ENCODE peak calls at places on chromosomes 3 and 15, in eight cellular contexts. U, X, B, V, T, C, L and K are unnamed samples.

GRCh38 chr3:29239377-29239776 is 41.5 kb upstream of the RBMS3 start:
- DNase-seq in U (no peak), L (no peak), C (no peak), X (peak; percentile 22), B (no peak), V (no peak), T (no peak), K (no peak)

GRCh38 chr3:148866261-148866660 is 1.2 kb downstream of the CPA3 start:
- DNase-seq in L (no peak), U (no peak), B (no peak), C (no peak), X (no peak), V (no peak), T (no peak), K (no peak)

GRCh38 chr3:135757421-135757820 is 208.1 kb upstream of the PPP2R3A start:
- DNase-seq in U (no peak), B (no peak), L (no peak), X (no peak), C (no peak), T (no peak), V (no peak), K (no peak)

GRCh38 chr3:72432271-72432670 is 416.0 kb downstream of the SHQ1 start:
- DNase-seq in V (no peak), T (no peak), X (no peak), B (no peak), C (no peak), U (no peak), L (no peak), K (no peak)

GRCh38 chr3:107271787-107272387 is 105.4 kb upstream of the CCDC54 start:
- DNase-seq in L (peak; percentile 76), U (no peak), B (peak; percentile 10), X (peak; percentile 36), C (no peak), T (no peak), V (no peak), K (no peak)

GRCh38 chr3:135982922-135983581 is 17.5 kb downstream of the PPP2R3A start:
- DNase-seq in T (no peak), L (no peak), V (no peak), U (no peak), X (no peak), B (no peak), C (no peak), K (no peak)

GRCh38 chr15:75043509-75044257 is 20.3 kb downstream of the PPCDC start:
- DNase-seq in X (peak; percentile 97), V (peak; percentile 96), U (peak; percentile 91), T (peak; percentile 98), L (no peak), C (peak; percentile 96), B (no peak), K (peak; percentile 97)

GRCh38 chr3:181210275-181210674 is 220.7 kb upstream of the DNAJC19 start:
- DNase-seq in C (no peak), L (peak; percentile 56), T (no peak), U (no peak), V (no peak), X (peak; percentile 27), B (no peak), K (no peak)

GRCh38 chr3:181712190-181712504 is 422 bp downstream of the SOX2 start:
- DNase-seq in X (peak; percentile 24), U (no peak), B (no peak), V (no peak), T (no peak), L (no peak), C (no peak), K (no peak)

GRCh38 chr3:110811050-110811449 is 260.6 kb upstream of the NECTIN3 start:
- DNase-seq in B (no peak), C (no peak), X (no peak), U (no peak), T (no peak), V (no peak), L (no peak), K (no peak)

GRCh38 chr3:153980252-153980590 is 141.0 kb upstream of the ARHGEF26 start:
- DNase-seq in C (no peak), T (peak; percentile 60), X (no peak), L (no peak), U (peak; percentile 61), B (no peak), V (no peak), K (no peak)

GRCh38 chr3:42148982-42149432 is 57.9 kb downstream of the TRAK1 start:
- DNase-seq in V (peak; percentile 53), X (peak; percentile 50), L (peak; percentile 92), B (no peak), C (peak; percentile 41), T (no peak), U (peak; percentile 40), K (peak; percentile 77)

GRCh38 chr15:93152264-93152884 is 63.4 kb upstream of the RGMA start:
- DNase-seq in L (no peak), U (peak; percentile 18), C (no peak), B (no peak), T (no peak), X (no peak), V (no peak), K (no peak)

GRCh38 chr3:65960087-65960486 is 78.6 kb downstream of the MAGI1 start:
- DNase-seq in C (no peak), X (no peak), U (no peak), T (no peak), B (no peak), V (no peak), L (no peak), K (no peak)

GRCh38 chr15:38564557-38565286 is at the start of gene RASGRP1:
- DNase-seq in U (peak; percentile 81), L (peak; percentile 86), V (peak; percentile 79), T (peak; percentile 89), X (peak; percentile 59), B (peak; percentile 91), C (peak; percentile 77), K (peak; percentile 72)

GRCh38 chr15:79140846-79141570 is 50.4 kb upstream of the RASGRF1 start:
- DNase-seq in L (no peak), B (no peak), C (no peak), V (no peak), U (no peak), X (no peak), T (no peak), K (no peak)

GRCh38 chr3:68403741-68404140 is 528.6 kb downstream of the TAFA4 start:
- DNase-seq in T (no peak), L (peak; percentile 9), C (no peak), U (no peak), V (no peak), B (no peak), X (no peak), K (no peak)

DNA sequence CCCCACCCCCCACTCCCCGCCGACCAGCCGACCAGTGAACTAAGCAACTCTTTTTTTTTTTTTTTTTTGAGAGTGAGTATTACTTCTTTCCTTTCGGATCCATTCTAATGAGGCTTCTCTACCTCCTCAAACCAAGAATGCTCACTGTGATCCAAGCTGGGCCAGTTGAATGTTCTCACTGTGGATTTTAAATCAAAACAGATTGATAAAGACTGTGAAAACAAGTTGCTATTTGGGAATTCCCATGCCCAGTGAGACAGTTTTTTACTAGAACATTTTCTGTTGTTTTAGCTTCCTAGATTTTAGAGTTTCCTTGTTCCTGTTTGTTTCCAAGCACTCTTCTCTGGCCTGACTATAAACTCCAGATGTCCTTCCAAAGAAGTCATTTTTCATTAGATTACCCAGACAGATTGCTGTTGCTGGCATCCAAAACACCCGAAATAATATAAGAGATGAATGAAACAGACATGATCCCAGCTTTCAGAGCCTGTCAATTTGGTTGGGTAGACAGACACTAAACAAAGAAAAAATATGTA is 60.0 kb upstream of the GALNT15 start:
- DNase-seq in U (no peak), B (no peak), X (no peak), C (no peak), V (no peak), T (no peak), L (no peak), K (no peak)
- H3K27ac ChIP-seq in U (no peak overlapping the region), B (no peak overlapping the region), X (no peak overlapping the region), C (no peak overlapping the region), V (no peak overlapping the region), T (no peak overlapping the region), L (no peak overlapping the region), K (no peak overlapping the region)

DNA sequence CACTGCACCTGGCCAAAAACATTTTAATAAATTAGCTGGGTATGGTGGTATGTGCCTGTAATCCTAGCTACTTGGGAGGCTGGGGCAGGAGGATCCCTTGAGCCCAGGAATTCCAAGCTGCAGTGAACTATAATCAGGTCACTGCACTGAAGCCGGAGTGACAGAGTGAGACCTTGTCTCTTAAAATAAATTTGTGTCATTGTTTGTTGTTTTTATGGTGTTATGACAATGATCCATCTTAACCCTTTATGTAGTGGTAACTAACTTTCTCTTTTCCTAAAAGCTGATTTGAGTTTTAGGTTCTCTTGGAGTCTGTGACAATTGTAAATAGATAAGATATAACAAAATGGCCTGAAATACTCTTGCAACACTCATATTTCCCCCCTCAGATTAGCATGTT is 20.7 kb downstream of the FLNB start:
- DNase-seq in T (no peak), U (no peak), L (no peak), V (no peak), C (no peak), X (no peak), B (no peak), K (no peak)
- H3K4me1 ChIP-seq in T (peaks cover 19% of the 10 kb centered on the region), U (peaks cover 4% of the 10 kb centered on the region), L (peaks cover 68% of the 10 kb centered on the region), V (peaks cover 7% of the 10 kb centered on the region), C (peaks cover 32% of the 10 kb centered on the region), X (peaks cover 31% of the 10 kb centered on the region), B (no peaks in the 10 kb centered on the region), K (peaks cover 5% of the 10 kb centered on the region)

DNA sequence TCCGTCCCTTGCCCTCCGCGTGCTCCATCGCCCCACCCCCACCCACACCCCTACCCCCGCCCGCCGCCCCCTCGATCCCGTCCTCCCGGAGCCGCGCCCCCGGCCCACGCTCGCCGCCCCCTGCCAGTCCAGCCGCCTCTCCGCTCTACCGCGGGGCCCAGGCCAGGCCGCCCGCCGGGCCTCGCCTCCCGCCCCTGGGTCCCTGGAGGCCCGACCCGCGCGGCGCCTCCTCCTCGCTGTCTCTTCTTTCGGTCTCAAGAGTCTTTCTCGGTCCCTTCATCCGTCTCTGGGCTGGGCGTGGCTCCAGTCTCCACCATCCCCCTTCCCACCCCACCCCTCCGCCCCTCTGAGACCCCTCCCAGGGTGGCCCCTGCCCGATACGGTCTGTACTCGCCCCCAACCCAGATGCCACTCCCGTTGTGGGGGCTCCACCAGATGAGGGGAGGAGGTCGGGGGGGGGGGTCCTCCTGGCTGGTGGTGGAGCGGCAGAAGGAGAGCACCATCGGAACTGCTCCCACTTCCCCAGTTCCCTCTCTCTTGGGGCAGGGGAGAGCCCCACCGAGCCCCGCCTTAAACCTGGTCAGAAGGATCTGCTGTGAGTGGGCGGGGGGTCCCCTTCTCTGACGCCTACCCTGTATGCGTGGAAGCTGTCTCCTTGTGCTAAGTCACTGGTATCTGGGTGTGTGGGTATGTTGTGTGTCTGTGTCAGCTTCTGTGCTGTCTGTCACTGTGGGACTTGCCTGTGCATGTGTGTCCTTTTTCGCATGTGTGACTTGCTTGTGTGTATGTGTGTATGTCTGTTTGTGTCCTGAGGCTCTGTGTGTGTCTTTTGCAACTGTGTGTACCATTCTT is 1.0 kb downstream of the PRKCD start:
- DNase-seq in X (peak; percentile 16), U (peak; percentile 57), C (no peak), B (peak; percentile 21), T (no peak), V (peak; percentile 71), L (peak; percentile 78), K (no peak)
- H3K27ac ChIP-seq in X (no peak overlapping the region), U (peak overlapping the region; percentile 95), C (peak overlapping the region; percentile 94), B (peak overlapping the region; percentile 72), T (peak overlapping the region; percentile 52), V (peak overlapping the region; percentile 93), L (no peak overlapping the region), K (peak overlapping the region; percentile 3)

DNA sequence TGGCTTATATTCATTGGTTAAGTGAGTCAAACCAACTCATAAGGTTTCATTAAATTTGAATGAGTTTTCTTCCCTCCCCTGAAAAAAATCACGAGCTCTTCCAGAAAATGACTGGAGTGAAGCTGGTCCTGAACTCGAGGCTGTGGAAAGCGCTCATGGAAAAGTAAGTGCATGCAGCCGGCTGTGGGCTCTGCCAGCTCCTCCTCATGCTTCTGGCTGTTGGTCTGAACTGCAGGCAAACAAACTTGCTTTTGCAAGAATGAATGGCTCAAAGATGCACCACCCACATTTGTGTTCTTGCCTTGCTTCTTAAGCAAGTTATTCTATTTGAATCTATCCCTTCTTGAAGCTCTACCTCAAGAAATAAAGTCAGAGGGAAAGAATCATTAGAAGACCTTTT is 6.2 kb downstream of the ETV5 start:
- DNase-seq in L (no peak), B (no peak), X (no peak), T (no peak), V (no peak), C (no peak), U (no peak), K (peak; percentile 55)
- H3K4me1 ChIP-seq in L (peaks cover 49% of the 10 kb centered on the region), B (peaks cover 11% of the 10 kb centered on the region), X (peaks cover 14% of the 10 kb centered on the region), T (peaks cover 4% of the 10 kb centered on the region), V (peaks cover 45% of the 10 kb centered on the region), C (peaks cover 47% of the 10 kb centered on the region), U (peaks cover 4% of the 10 kb centered on the region), K (no peaks in the 10 kb centered on the region)